ENCODE peak calls at places on chromosomes 16 and 17, in four cellular contexts. One of them, this sample, is unnamed.

GRCh38 chr16:269061-269796 is 6.5 kb downstream of the RGS11 start:
- DNase-seq in heart left ventricle: no peak
- DNase-seq in stomach: no peak
- DNase-seq in body of pancreas: no peak
- DNase-seq in this sample: no peak

GRCh38 chr17:72297326-72298115 is 176.7 kb downstream of the SOX9 start:
- DNase-seq in heart left ventricle: peak
- DNase-seq in stomach: no peak
- DNase-seq in body of pancreas: no peak
- DNase-seq in this sample: no peak

GRCh38 chr16:84795338-84796053 is 24.3 kb upstream of the CRISPLD2 start:
- DNase-seq in heart left ventricle: peak
- DNase-seq in stomach: peak
- DNase-seq in body of pancreas: peak
- DNase-seq in this sample: peak

GRCh38 chr17:31559647-31560501 is 168.4 kb downstream of the RAB11FIP4 start:
- DNase-seq in heart left ventricle: no peak
- DNase-seq in stomach: no peak
- DNase-seq in body of pancreas: no peak
- DNase-seq in this sample: no peak

GRCh38 chr17:29682987-29683386 is 60.3 kb upstream of the CORO6 start:
- DNase-seq in heart left ventricle: no peak
- DNase-seq in stomach: no peak
- DNase-seq in body of pancreas: no peak
- DNase-seq in this sample: no peak

GRCh38 chr16:28878083-28878926 is at the start of gene ATP2A1:
- DNase-seq in heart left ventricle: no peak
- DNase-seq in stomach: no peak
- DNase-seq in body of pancreas: no peak
- DNase-seq in this sample: no peak

GRCh38 chr17:77185137-77185536 is 44.4 kb downstream of the SEC14L1 start:
- DNase-seq in heart left ventricle: no peak
- DNase-seq in stomach: no peak
- DNase-seq in body of pancreas: no peak
- DNase-seq in this sample: peak

GRCh38 chr16:49596119-49596518 is 222.5 kb downstream of the C16orf78 start:
- DNase-seq in heart left ventricle: no peak
- DNase-seq in stomach: peak
- DNase-seq in body of pancreas: no peak
- DNase-seq in this sample: peak

GRCh38 chr16:31215287-31216115 is 1.4 kb downstream of the PYDC1 start:
- DNase-seq in heart left ventricle: peak
- DNase-seq in stomach: peak
- DNase-seq in body of pancreas: peak
- DNase-seq in this sample: peak

GRCh38 chr16:51708861-51709260 is 557.8 kb upstream of the SALL1 start:
- DNase-seq in heart left ventricle: no peak
- DNase-seq in stomach: no peak
- DNase-seq in body of pancreas: no peak
- DNase-seq in this sample: no peak

GRCh38 chr16:84996365-84996764 is 15.0 kb downstream of the ZDHHC7 start:
- DNase-seq in heart left ventricle: no peak
- DNase-seq in stomach: no peak
- DNase-seq in body of pancreas: no peak
- DNase-seq in this sample: no peak

GRCh38 chr17:16922386-16923096 is 49.4 kb downstream of the TNFRSF13B start:
- DNase-seq in heart left ventricle: no peak
- DNase-seq in stomach: no peak
- DNase-seq in body of pancreas: no peak
- DNase-seq in this sample: peak

GRCh38 chr16:57619133-57619605 is 9.3 kb upstream of the ADGRG1 start:
- DNase-seq in heart left ventricle: no peak
- DNase-seq in stomach: peak
- DNase-seq in body of pancreas: no peak
- DNase-seq in this sample: peak

GRCh38 chr17:35171834-35172233 is 22.4 kb downstream of the SLC35G3 start:
- DNase-seq in heart left ventricle: no peak
- DNase-seq in stomach: no peak
- DNase-seq in body of pancreas: no peak
- DNase-seq in this sample: no peak

GRCh38 chr16:4593069-4593468 is 21.6 kb downstream of the UBALD1 start:
- DNase-seq in heart left ventricle: no peak
- DNase-seq in stomach: no peak
- DNase-seq in body of pancreas: no peak
- DNase-seq in this sample: no peak

GRCh38 chr17:56810286-56810781 is 23.4 kb downstream of the C17orf67 start:
- DNase-seq in heart left ventricle: peak
- DNase-seq in stomach: no peak
- DNase-seq in body of pancreas: no peak
- DNase-seq in this sample: peak

GRCh38 chr16:49788505-49788904 is 67.4 kb downstream of the ZNF423 start:
- DNase-seq in heart left ventricle: peak
- DNase-seq in stomach: no peak
- DNase-seq in body of pancreas: no peak
- DNase-seq in this sample: no peak

GRCh38 chr17:77594416-77595209 is 363.9 kb upstream of the TNRC6C start:
- DNase-seq in heart left ventricle: no peak
- DNase-seq in stomach: no peak
- DNase-seq in body of pancreas: no peak
- DNase-seq in this sample: no peak

GRCh38 chr16:19203374-19203966 is 35.4 kb downstream of the SYT17 start:
- DNase-seq in heart left ventricle: no peak
- DNase-seq in stomach: peak
- DNase-seq in body of pancreas: peak
- DNase-seq in this sample: no peak

GRCh38 chr17:37124074-37124824 is 175.5 kb downstream of the AATF start:
- DNase-seq in heart left ventricle: no peak
- DNase-seq in stomach: no peak
- DNase-seq in body of pancreas: no peak
- DNase-seq in this sample: no peak

GRCh38 chr17:34757611-34758010 is 178.2 kb downstream of the TMEM132E start:
- DNase-seq in heart left ventricle: no peak
- DNase-seq in stomach: no peak
- DNase-seq in body of pancreas: no peak
- DNase-seq in this sample: no peak

GRCh38 chr17:49928126-49928800 is 40.7 kb upstream of the DLX4 start:
- DNase-seq in heart left ventricle: no peak
- DNase-seq in stomach: no peak
- DNase-seq in body of pancreas: no peak
- DNase-seq in this sample: no peak

GRCh38 chr16:60127196-60127595 is 1393.1 kb upstream of the GOT2 start:
- DNase-seq in heart left ventricle: no peak
- DNase-seq in stomach: no peak
- DNase-seq in body of pancreas: no peak
- DNase-seq in this sample: no peak

GRCh38 chr17:4840893-4841242 is 7.7 kb downstream of the MINK1 start:
- DNase-seq in heart left ventricle: no peak
- DNase-seq in stomach: no peak
- DNase-seq in body of pancreas: no peak
- DNase-seq in this sample: no peak

GRCh38 chr17:50502643-50502990 is 5.6 kb upstream of the MYCBPAP start:
- DNase-seq in heart left ventricle: no peak
- DNase-seq in stomach: no peak
- DNase-seq in body of pancreas: no peak
- DNase-seq in this sample: no peak

DNA sequence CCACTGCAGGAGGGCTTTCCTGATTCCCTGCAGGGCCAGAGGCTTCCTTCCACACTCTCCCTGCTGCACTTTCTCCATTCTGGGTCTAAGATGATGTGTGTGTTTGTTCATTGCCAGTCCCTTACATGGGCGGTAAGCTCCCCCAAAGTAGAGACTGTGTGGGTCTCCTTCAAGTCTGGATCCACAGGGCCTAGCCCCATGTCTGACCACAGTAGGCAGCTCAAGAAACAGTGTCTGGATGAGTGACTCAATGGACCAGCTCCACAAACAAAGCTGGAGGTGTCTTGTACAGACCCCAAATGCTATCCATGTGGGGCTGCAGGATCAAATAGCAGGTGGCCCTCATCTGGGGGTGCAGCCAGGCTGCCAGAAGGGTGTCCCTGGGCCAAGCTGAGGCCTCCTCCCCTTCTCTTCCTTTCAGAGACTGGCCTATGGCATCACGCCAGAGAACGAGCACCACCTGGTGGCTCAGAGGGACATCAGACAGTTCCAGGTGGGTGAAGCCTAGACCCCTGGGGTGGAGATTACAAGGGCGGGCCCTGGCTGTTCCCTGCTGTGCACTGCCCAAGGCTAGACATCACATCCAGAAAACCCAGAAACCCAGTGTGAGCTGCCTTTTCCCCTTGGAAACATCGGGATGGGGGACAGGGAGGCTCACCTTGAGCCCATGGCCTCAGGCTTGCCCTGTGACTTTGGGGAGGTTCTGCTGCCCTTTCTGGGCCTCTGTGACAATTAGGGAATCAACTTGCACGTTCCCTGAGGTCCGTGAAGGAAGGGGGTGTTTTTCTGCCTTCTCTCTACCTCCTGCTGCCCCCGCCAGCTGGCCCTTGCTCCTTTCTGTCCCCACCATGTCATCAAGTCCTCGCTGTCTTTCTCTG is 45.9 kb downstream of the SLC6A2 start:
- DNase-seq in heart left ventricle: peak
- DNase-seq in stomach: peak
- DNase-seq in body of pancreas: peak
- DNase-seq in this sample: peak
- TF ChIP-seq CTCF in heart left ventricle: peak
- TF ChIP-seq CTCF in stomach: peak
- TF ChIP-seq CTCF in body of pancreas: peak
- TF ChIP-seq CTCF in this sample: peak

DNA sequence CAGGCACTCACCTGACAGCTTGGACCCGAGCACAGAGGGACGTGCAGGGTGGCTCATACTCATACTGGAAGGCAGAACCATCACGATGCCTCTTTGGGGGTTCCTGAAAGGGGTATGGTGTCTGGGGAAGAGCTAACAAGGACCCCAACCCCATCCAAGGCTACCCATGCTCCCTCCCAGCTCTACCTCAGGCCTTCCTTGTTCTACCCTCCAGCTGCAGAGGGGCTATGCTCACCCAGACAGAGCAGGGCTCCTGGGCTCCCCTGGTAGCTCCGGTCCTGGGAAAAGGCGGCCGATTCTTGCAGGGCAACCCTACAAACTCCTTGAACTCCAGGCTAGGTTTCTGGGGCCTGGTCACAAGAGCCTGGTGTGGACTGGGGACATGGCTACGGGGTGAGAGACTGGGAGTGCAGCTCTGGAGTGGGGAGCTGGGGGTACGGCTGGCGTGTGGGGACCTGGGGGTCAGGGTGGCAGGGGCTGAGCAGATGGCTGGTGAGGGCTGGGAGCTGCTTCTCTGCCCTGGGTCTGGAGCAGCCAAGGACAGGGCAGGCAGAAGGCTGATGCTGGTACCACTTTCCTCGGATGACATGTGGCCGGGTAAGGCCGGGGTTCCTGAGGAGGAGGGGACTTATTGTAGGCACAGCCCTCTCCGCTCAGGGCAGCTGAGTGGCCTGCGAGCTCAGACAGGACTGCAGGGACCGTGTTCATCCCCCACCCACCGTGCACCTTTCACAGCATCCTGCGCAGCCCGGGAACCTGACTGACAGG is 2.1 kb downstream of the ACD start:
- DNase-seq in heart left ventricle: no peak
- DNase-seq in stomach: no peak
- DNase-seq in body of pancreas: no peak
- DNase-seq in this sample: no peak
- TF ChIP-seq POLR2A in heart left ventricle: no peak
- TF ChIP-seq POLR2A in stomach: no peak
- TF ChIP-seq POLR2A in body of pancreas: no peak
- TF ChIP-seq POLR2A in this sample: no peak

DNA sequence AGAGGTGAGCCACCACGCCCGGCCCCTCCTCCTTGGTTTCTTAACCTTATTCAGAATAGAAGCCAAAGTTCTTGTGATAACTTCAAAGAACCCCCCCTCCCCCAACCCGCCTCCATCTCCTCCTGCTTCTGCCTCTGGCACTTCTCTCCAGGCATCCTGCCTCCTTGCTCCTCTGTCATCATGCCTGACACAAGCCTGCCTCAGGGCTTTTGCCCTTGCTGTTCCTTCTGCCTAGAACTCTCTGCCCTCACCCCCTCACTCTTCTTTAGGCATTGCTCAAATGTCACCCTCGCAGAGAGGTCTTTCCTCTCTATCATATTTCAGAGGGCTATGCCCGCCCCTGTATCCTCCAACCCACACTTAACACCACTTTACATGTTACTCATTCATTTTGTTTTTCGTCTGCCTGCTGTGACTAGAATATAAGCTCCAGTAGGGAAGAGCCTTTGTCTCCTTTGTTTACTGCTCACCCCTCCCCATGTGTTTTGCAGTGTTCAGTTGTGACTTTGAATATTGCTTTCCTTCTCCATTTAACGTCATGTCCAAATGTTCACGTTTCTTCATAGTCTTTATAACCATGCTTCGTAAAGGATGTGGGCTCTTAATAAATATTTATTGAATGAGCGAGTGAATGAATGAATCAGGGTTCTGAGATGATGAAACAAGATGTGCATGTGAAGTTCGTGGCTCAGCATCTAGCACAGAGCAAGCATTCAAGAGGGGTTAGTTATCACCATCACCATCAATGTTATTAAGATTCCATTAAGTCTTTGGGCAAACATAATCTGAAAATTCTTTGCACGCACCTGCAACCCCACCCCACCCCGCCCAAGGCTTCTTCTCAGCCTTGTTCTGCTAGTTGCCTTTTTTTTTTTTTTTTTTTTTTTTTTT is 186.2 kb upstream of the WSCD1 start:
- DNase-seq in heart left ventricle: no peak
- DNase-seq in stomach: no peak
- DNase-seq in body of pancreas: no peak
- DNase-seq in this sample: no peak
- TF ChIP-seq CTCF in heart left ventricle: no peak
- TF ChIP-seq CTCF in stomach: no peak
- TF ChIP-seq CTCF in body of pancreas: no peak
- TF ChIP-seq CTCF in this sample: no peak

GRCh38 chr16:55462241-55462640 is 16.8 kb upstream of the MMP2 start:
- DNase-seq in heart left ventricle: no peak
- DNase-seq in stomach: no peak
- DNase-seq in body of pancreas: no peak
- DNase-seq in this sample: no peak
- TF ChIP-seq POLR2A in heart left ventricle: no peak
- TF ChIP-seq POLR2A in stomach: no peak
- TF ChIP-seq POLR2A in body of pancreas: no peak
- TF ChIP-seq POLR2A in this sample: no peak

DNA sequence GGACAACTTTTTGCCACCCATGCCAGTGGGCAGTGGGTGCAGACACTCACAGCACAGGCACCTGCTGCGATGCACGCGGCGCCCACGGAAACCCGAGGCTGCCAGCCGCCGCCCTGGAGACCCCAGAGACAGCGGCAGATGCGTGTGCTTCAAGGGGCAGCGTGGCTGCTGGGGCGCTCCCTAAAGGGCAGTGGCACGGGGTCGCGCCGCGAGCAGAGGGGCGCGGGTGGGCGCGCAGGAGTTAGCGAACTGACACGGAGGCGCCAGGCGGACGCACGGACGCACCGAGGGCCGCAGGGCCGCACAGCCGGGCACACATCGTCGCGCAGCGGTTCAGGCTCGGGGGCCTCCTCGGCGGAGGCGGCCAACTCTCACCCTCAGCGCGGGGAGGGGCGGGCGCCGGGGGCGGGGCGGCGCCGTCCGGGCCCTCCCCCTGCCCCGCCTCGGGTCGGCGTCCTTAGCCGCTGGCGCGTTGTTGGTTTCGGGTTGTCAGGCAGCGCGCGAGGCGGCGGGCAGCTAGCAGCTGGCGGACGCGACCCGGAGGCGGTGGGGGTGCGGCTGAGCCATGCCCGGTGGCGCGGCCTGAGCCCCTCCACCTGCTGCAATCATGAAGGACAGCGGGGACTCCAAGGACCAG is at the start of gene KIF19:
- DNase-seq in heart left ventricle: peak
- DNase-seq in stomach: peak
- DNase-seq in body of pancreas: peak
- DNase-seq in this sample: peak
- TF ChIP-seq CTCF in heart left ventricle: no peak
- TF ChIP-seq CTCF in stomach: no peak
- TF ChIP-seq CTCF in body of pancreas: no peak
- TF ChIP-seq CTCF in this sample: no peak